ENCODE peak calls at places on chromosomes 6 and 20, in six cellular contexts. V is neural progenitor cell, B is upper lobe of left lung, A is lung, N is heart right ventricle, T is aorta. F is an unnamed sample.

GRCh38 chr20:48215536-48215935 is 430.3 kb upstream of the SULF2 start:
- DNase-seq in V (no peak), B (no peak), A (no peak), N (no peak), T (no peak), F (no peak)

GRCh38 chr20:44271915-44272663 is 25.0 kb downstream of the GDAP1L1 start:
- DNase-seq in V (peak; percentile 52), B (no peak), A (no peak), N (no peak), T (peak; percentile 24), F (no peak)

GRCh38 chr6:158040051-158040803 is 58.6 kb downstream of the SYNJ2 start:
- DNase-seq in V (no peak), B (no peak), A (no peak), N (no peak), T (peak; percentile 62), F (peak; percentile 82)

GRCh38 chr20:59644371-59644939 is 40.1 kb downstream of the PHACTR3 start:
- DNase-seq in V (no peak), B (no peak), A (peak; percentile 20), N (no peak), T (peak; percentile 55), F (no peak)

GRCh38 chr6:37819802-37820712 is 530 bp downstream of the ZFAND3 start:
- DNase-seq in V (peak; percentile 37), B (peak; percentile 82), A (peak; percentile 71), N (peak; percentile 71), T (peak; percentile 88), F (peak; percentile 41)

GRCh38 chr20:57501461-57502330 is 23.2 kb downstream of the CTCFL start:
- DNase-seq in V (peak; percentile 41), B (no peak), A (no peak), N (no peak), T (no peak), F (no peak)

GRCh38 chr6:150296890-150297289 is 71.9 kb upstream of the IYD start:
- DNase-seq in V (no peak), B (no peak), A (no peak), N (no peak), T (no peak), F (no peak)

GRCh38 chr20:23178806-23179205 is 92.7 kb upstream of the CD93 start:
- DNase-seq in V (no peak), B (no peak), A (no peak), N (peak; percentile 65), T (no peak), F (no peak)

GRCh38 chr6:73675466-73676098 is 20.4 kb upstream of the CD109 start:
- DNase-seq in V (peak; percentile 79), B (peak; percentile 73), A (peak; percentile 80), N (peak; percentile 84), T (peak; percentile 84), F (peak; percentile 57)

GRCh38 chr6:190596-191395 is 101.5 kb upstream of the DUSP22 start:
- DNase-seq in V (peak; percentile 16), B (no peak), A (no peak), N (no peak), T (no peak), F (no peak)

GRCh38 chr20:44464514-44464913 is 11.2 kb upstream of the TTPAL start:
- DNase-seq in V (no peak), B (no peak), A (no peak), N (no peak), T (peak; percentile 8), F (no peak)

GRCh38 chr6:35601331-35602132 is 87.2 kb downstream of the FKBP5 start:
- DNase-seq in V (peak; percentile 8), B (peak; percentile 63), A (peak; percentile 46), N (peak; percentile 25), T (no peak), F (peak; percentile 88)

GRCh38 chr20:21099653-21100589 is 6.2 kb downstream of the LINC00237 start:
- DNase-seq in V (peak; percentile 69), B (peak; percentile 57), A (peak; percentile 45), N (no peak), T (peak; percentile 77), F (no peak)

GRCh38 chr6:16511048-16511660 is 250.1 kb downstream of the ATXN1 start:
- DNase-seq in V (peak; percentile 57), B (no peak), A (no peak), N (peak; percentile 25), T (no peak), F (peak; percentile 48)

GRCh38 chr6:38909020-38909730 is 139.4 kb upstream of the GLP1R start:
- DNase-seq in V (no peak), B (peak; percentile 39), A (no peak), N (no peak), T (no peak), F (no peak)

GRCh38 chr6:170143401-170144150 is 147.3 kb downstream of the DLL1 start:
- DNase-seq in V (no peak), B (peak; percentile 15), A (no peak), N (no peak), T (peak; percentile 51), F (no peak)

GRCh38 chr6:40627316-40627715 is 40.2 kb upstream of the LRFN2 start:
- DNase-seq in V (no peak), B (no peak), A (no peak), N (no peak), T (no peak), F (no peak)

GRCh38 chr6:129732542-129732941 is 22.6 kb upstream of the ARHGAP18 start:
- DNase-seq in V (no peak), B (no peak), A (no peak), N (no peak), T (no peak), F (no peak)

GRCh38 chr6:36615018-36615761 is 21.0 kb downstream of the SRSF3 start:
- DNase-seq in V (peak; percentile 62), B (peak; percentile 49), A (no peak), N (no peak), T (no peak), F (peak; percentile 67)

GRCh38 chr6:144434308-144434990 is 149.3 kb downstream of the UTRN start:
- DNase-seq in V (no peak), B (no peak), A (no peak), N (no peak), T (no peak), F (peak; percentile 15)

GRCh38 chr20:6767166-6767535 is 335 bp upstream of the BMP2 start:
- DNase-seq in V (no peak), B (no peak), A (no peak), N (no peak), T (no peak), F (no peak)

GRCh38 chr6:18078875-18079274 is 43.6 kb downstream of the NHLRC1 start:
- DNase-seq in V (no peak), B (no peak), A (no peak), N (no peak), T (no peak), F (no peak)

GRCh38 chr20:23753589-23753988 is 2.9 kb upstream of the CST1 start:
- DNase-seq in V (no peak), B (no peak), A (no peak), N (no peak), T (no peak), F (no peak)

GRCh38 chr6:122109075-122109474 is 290.4 kb upstream of the HSF2 start:
- DNase-seq in V (no peak), B (no peak), A (no peak), N (no peak), T (no peak), F (no peak)

GRCh38 chr20:19758888-19759331 is 852 bp downstream of the RIN2 start:
- DNase-seq in V (peak; percentile 75), B (peak; percentile 87), A (peak; percentile 71), N (peak; percentile 84), T (peak; percentile 86), F (no peak)

GRCh38 chr20:1402149-1402548 is 9.3 kb upstream of the FKBP1A start:
- DNase-seq in V (no peak), B (no peak), A (no peak), N (no peak), T (no peak), F (no peak)

GRCh38 chr6:87806635-87807034 is 104.6 kb upstream of the AKIRIN2 start:
- DNase-seq in V (no peak), B (no peak), A (no peak), N (no peak), T (no peak), F (no peak)

GRCh38 chr6:152135755-152136448 is 328.4 kb downstream of the ESR1 start:
- DNase-seq in V (no peak), B (no peak), A (no peak), N (no peak), T (no peak), F (no peak)
- H3K36me3 ChIP-seq in V (no peaks in the 10 kb centered on the region), B (peaks cover 86% of the 10 kb centered on the region), A (peaks cover 29% of the 10 kb centered on the region), N (peaks cover 2% of the 10 kb centered on the region), T (peaks cover 16% of the 10 kb centered on the region), F (peaks cover 94% of the 10 kb centered on the region)

DNA sequence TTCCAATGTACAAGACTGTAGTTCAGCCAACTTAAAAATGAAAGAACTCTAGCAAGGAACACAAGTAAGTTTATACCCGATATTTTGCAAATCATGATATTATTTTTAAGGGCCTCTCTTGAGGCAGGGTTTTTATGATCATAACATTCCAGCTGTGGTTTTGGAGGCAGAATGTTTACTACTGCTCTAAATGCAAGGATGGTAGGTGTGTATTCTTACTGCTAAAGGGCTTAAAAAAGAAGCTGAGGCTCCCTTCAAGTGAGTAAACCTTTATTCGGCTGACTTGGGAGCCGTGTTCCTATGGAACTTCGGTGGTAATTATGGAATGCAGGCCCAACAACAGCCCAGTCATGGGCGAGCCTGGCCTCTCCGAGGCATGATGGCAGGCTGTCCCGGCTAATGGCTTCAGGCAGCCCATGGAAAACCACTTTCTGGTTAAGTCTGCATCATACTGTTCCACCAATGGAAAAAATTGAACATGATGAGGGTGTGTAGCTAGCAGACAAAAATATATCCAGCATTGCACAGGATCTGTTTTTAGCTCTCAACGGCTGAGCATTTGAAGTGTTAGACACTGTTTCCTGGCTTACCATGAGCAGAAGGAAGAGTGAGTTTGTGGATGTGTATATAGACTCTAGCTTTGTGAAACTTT is 111.5 kb downstream of the TIAM2 start:
- DNase-seq in V (no peak), B (no peak), A (no peak), N (no peak), T (no peak), F (no peak)
- H3K4me3 ChIP-seq in V (no peak overlapping the region), B (no peak overlapping the region), A (no peak overlapping the region), N (no peak overlapping the region), T (no peak overlapping the region), F (peak overlapping the region; percentile 21)

DNA sequence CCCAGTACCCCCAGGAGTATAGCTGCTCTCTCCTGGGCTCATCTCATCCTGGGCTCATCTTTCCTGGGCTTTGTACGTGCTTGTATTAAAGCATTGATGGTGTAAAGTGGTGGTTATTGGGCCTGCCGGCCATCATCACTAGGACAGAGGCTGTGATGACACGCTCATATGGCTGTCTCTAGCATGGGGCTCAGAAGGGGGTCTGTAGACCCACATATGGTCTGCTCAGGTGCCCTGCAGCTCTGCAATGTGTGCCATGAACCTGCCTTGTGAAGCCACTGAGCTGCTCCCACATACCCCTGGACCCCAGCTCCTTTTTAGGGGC is 143.4 kb downstream of the CDC5L start:
- DNase-seq in V (no peak), B (no peak), A (no peak), N (no peak), T (no peak), F (no peak)
- H3K36me3 ChIP-seq in V (no peaks in the 10 kb centered on the region), B (no peaks in the 10 kb centered on the region), A (no peaks in the 10 kb centered on the region), N (no peaks in the 10 kb centered on the region), T (no peaks in the 10 kb centered on the region), F (no peaks in the 10 kb centered on the region)

GRCh38 chr6:154041001-154041400 is 2.0 kb downstream of the OPRM1 start:
- DNase-seq in V (no peak), B (no peak), A (no peak), N (no peak), T (no peak), F (no peak)
- H3K4me3 ChIP-seq in V (no peak overlapping the region), B (no peak overlapping the region), A (no peak overlapping the region), N (no peak overlapping the region), T (no peak overlapping the region), F (no peak overlapping the region)